ENCODE peak calls at places on chromosomes 1 and 21, in five cellular contexts. M, V, T, E and U are unnamed samples.

GRCh38 chr1:230487773-230488428 is 61.8 kb upstream of the PGBD5 start:
- DNase-seq in M (no peak), V (no peak), T (no peak), E (no peak), U (no peak)

GRCh38 chr1:31715097-31715872 is 11.5 kb upstream of the COL16A1 start:
- DNase-seq in M (peak), V (peak), T (peak), E (peak), U (peak)

GRCh38 chr1:41361495-41362356 is 492 bp downstream of the FOXO6 start:
- DNase-seq in M (peak), V (peak), T (no peak), E (peak), U (no peak)

GRCh38 chr1:107140703-107141490 is at the start of gene NTNG1:
- DNase-seq in M (peak), V (peak), T (no peak), E (peak), U (no peak)

GRCh38 chr1:244049969-244050834 is 881 bp upstream of the ZBTB18 start:
- DNase-seq in M (peak), V (peak), T (no peak), E (peak), U (no peak)

GRCh38 chr1:19373206-19374126 is 61.3 kb downstream of the SLC66A1 start:
- DNase-seq in M (peak), V (no peak), T (no peak), E (no peak), U (no peak)

GRCh38 chr1:37752583-37753471 is 12.1 kb downstream of the EPHA10 start:
- DNase-seq in M (peak), V (peak), T (no peak), E (peak), U (no peak)

GRCh38 chr1:229349463-229350385 is 6.9 kb upstream of the CCSAP start:
- DNase-seq in M (no peak), V (no peak), T (no peak), E (no peak), U (no peak)

GRCh38 chr1:226133504-226134123 is 52.9 kb downstream of the ACBD3 start:
- DNase-seq in M (no peak), V (no peak), T (no peak), E (no peak), U (no peak)

GRCh38 chr1:17629460-17629859 is 90.0 kb downstream of the ARHGEF10L start:
- DNase-seq in M (no peak), V (no peak), T (no peak), E (peak), U (no peak)

GRCh38 chr1:1250828-1251284 is 4.3 kb upstream of the C1QTNF12 start:
- DNase-seq in M (peak), V (no peak), T (no peak), E (no peak), U (no peak)

GRCh38 chr1:9280015-9280860 is 12.5 kb upstream of the SPSB1 start:
- DNase-seq in M (peak), V (peak), T (no peak), E (peak), U (no peak)

GRCh38 chr1:11523746-11524464 is 45.0 kb downstream of the DISP3 start:
- DNase-seq in M (no peak), V (no peak), T (no peak), E (no peak), U (no peak)

GRCh38 chr1:18764362-18764761 is 95.1 kb downstream of the TAS1R2 start:
- DNase-seq in M (peak), V (no peak), T (no peak), E (no peak), U (no peak)

GRCh38 chr1:157140068-157140588 is 1.9 kb upstream of the ETV3 start:
- DNase-seq in M (no peak), V (no peak), T (no peak), E (peak), U (no peak)

GRCh38 chr1:156386134-156386901 is 17.3 kb downstream of the RHBG start:
- DNase-seq in M (no peak), V (no peak), T (no peak), E (no peak), U (no peak)

GRCh38 chr1:227996187-227996950 is 10.4 kb upstream of the WNT3A start:
- DNase-seq in M (no peak), V (no peak), T (no peak), E (no peak), U (no peak)

GRCh38 chr1:27527223-27527856 is 37.4 kb upstream of the WASF2 start:
- DNase-seq in M (peak), V (peak), T (peak), E (peak), U (no peak)

GRCh38 chr1:59360170-59360569 is 63.3 kb downstream of the FGGY start:
- DNase-seq in M (no peak), V (no peak), T (no peak), E (no peak), U (no peak)

GRCh38 chr1:244654284-244655038 is 1.5 kb downstream of the DESI2 start:
- DNase-seq in M (no peak), V (no peak), T (no peak), E (no peak), U (no peak)

GRCh38 chr1:47918257-47918867 is 78.8 kb downstream of the TRABD2B start:
- DNase-seq in M (no peak), V (no peak), T (no peak), E (no peak), U (no peak)

GRCh38 chr1:206100226-206100780 is 16.9 kb downstream of the AVPR1B start:
- DNase-seq in M (no peak), V (no peak), T (no peak), E (no peak), U (no peak)
- H3K27ac ChIP-seq in M (no peak), V (no peak), T (no peak), E (no peak), U (no peak)

GRCh38 chr21:16280731-16281130 is 550.9 kb downstream of the USP25 start:
- DNase-seq in M (no peak), V (no peak), T (no peak), E (no peak), U (no peak)
- H3K27ac ChIP-seq in M (peak), V (no peak), T (peak), E (no peak), U (peak)

GRCh38 chr1:90361026-90361425 is 356.1 kb downstream of the BARHL2 start:
- DNase-seq in M (no peak), V (no peak), T (no peak), E (no peak), U (no peak)

GRCh38 chr1:90358448-90358847 is 358.7 kb downstream of the BARHL2 start:
- DNase-seq in M (no peak), V (no peak), T (no peak), E (no peak), U (no peak)

GRCh38 chr1:90359994-90360393 is 357.1 kb downstream of the BARHL2 start:
- DNase-seq in M (no peak), V (no peak), T (no peak), E (peak), U (no peak)

GRCh38 chr1:90357980-90358379 is 359.1 kb downstream of the BARHL2 start:
- DNase-seq in M (no peak), V (no peak), T (no peak), E (no peak), U (no peak)

DNA sequence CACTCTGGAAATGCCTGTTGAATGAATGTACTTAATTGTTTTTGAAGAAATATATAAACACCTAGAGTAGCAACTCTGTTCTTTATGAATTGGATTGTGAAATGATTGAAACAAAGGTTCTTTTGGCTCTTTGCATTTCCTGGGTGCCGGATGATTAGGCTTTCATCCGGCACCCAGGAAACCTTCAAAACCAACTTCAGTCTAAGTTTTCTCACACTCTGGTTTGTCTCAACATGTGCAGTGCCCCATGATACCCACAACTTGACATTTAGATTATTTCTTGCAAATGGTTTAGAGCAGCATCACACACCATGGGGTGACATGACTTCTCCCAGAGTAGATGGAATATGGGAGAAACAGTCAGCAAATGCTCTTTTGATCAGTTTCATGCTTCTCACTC is 354.9 kb downstream of the BARHL2 start:
- DNase-seq in M (no peak), V (no peak), T (no peak), E (no peak), U (no peak)
- H3K27ac ChIP-seq in M (no peak), V (no peak), T (no peak), E (no peak), U (no peak)

GRCh38 chr1:89692601-89693503 is 59.9 kb downstream of the LRRC8C start:
- DNase-seq in M (peak), V (no peak), T (no peak), E (no peak), U (no peak)
- H3K27ac ChIP-seq in M (peak), V (no peak), T (peak), E (no peak), U (peak)

GRCh38 chr1:111490220-111490619 is 13.2 kb downstream of the ADORA3 start:
- DNase-seq in M (no peak), V (no peak), T (no peak), E (no peak), U (no peak)
- H3K27ac ChIP-seq in M (peak), V (no peak), T (peak), E (no peak), U (peak)